ENCODE peak calls at places on chromosomes 7 and 10, in seven cellular contexts. M, E, P, N, R, G and V are unnamed samples.

GRCh38 chr7:90645784-90646183 is 49.7 kb downstream of the CDK14 start:
- DNase-seq in M (no peak), E (no peak), P (no peak), N (no peak), R (no peak), G (no peak), V (no peak)

GRCh38 chr10:18737841-18738240 is 78.6 kb downstream of the ARL5B start:
- DNase-seq in M (no peak), E (no peak), P (no peak), N (no peak), R (no peak), G (no peak), V (peak; percentile 93)

GRCh38 chr10:6305762-6306321 is 103.1 kb downstream of the PFKFB3 start:
- DNase-seq in M (no peak), E (no peak), P (no peak), N (no peak), R (no peak), G (no peak), V (no peak)

GRCh38 chr10:96285331-96285752 is 14.0 kb upstream of the BLNK start:
- DNase-seq in M (no peak), E (no peak), P (no peak), N (peak; percentile 8), R (no peak), G (no peak), V (no peak)

GRCh38 chr7:45692031-45692430 is 117.9 kb downstream of the ADCY1 start:
- DNase-seq in M (no peak), E (no peak), P (no peak), N (no peak), R (no peak), G (no peak), V (no peak)

GRCh38 chr7:102898532-102898859 is 14.3 kb upstream of the LRRC17 start:
- DNase-seq in M (no peak), E (no peak), P (no peak), N (no peak), R (no peak), G (peak; percentile 79), V (no peak)

GRCh38 chr7:155844019-155844453 is 31.8 kb upstream of the SHH start:
- DNase-seq in M (no peak), E (no peak), P (no peak), N (no peak), R (no peak), G (no peak), V (no peak)

GRCh38 chr10:132520147-132520811 is 17.3 kb upstream of the INPP5A start:
- DNase-seq in M (no peak), E (no peak), P (no peak), N (no peak), R (no peak), G (no peak), V (no peak)

GRCh38 chr10:814536-815302 is 116.8 kb downstream of the LARP4B start:
- DNase-seq in M (no peak), E (no peak), P (no peak), N (no peak), R (no peak), G (no peak), V (no peak)

GRCh38 chr10:2980116-2980515 is 87.2 kb upstream of the PFKP start:
- DNase-seq in M (no peak), E (no peak), P (no peak), N (no peak), R (no peak), G (no peak), V (no peak)